ENCODE peak calls at places on chromosomes 16 and 17, in ten cellular contexts. One of them, this sample, is unnamed.

GRCh38 chr16:27464663-27465482 is 62.9 kb downstream of the IL21R start:
- DNase-seq in lower lobe of right lung: peak
- DNase-seq in activated naive CD4-positive, alpha-beta T cell: no peak
- DNase-seq in stimulated activated CD8-positive, alpha-beta memory T cell treated with anti-CD3 and anti-CD28 coated beads, Interleukin-4, amount 100 ng/mL, for 1 hour: no peak
- DNase-seq in Caki2: no peak
- DNase-seq in AG08395: no peak
- DNase-seq in A673: no peak
- DNase-seq in C1 segment of cervical spinal cord: no peak
- DNase-seq in activated gamma-delta T cell treated with anti-CD3 and anti-CD28 coated beads, Interleukin-2, amount 50 U/mL, for 16 hours: no peak
- DNase-seq in Right ventricle myocardium superior: no peak
- DNase-seq in this sample: no peak

GRCh38 chr17:6487243-6488007 is 43.2 kb downstream of the PIMREG start:
- DNase-seq in lower lobe of right lung: peak
- DNase-seq in activated naive CD4-positive, alpha-beta T cell: no peak
- DNase-seq in stimulated activated CD8-positive, alpha-beta memory T cell treated with anti-CD3 and anti-CD28 coated beads, Interleukin-4, amount 100 ng/mL, for 1 hour: no peak
- DNase-seq in Caki2: no peak
- DNase-seq in AG08395: no peak
- DNase-seq in A673: peak
- DNase-seq in C1 segment of cervical spinal cord: no peak
- DNase-seq in activated gamma-delta T cell treated with anti-CD3 and anti-CD28 coated beads, Interleukin-2, amount 50 U/mL, for 16 hours: no peak
- DNase-seq in Right ventricle myocardium superior: peak
- DNase-seq in this sample: no peak

GRCh38 chr17:72997559-72997958 is 94.9 kb downstream of the SLC39A11 start:
- DNase-seq in lower lobe of right lung: no peak
- DNase-seq in activated naive CD4-positive, alpha-beta T cell: no peak
- DNase-seq in stimulated activated CD8-positive, alpha-beta memory T cell treated with anti-CD3 and anti-CD28 coated beads, Interleukin-4, amount 100 ng/mL, for 1 hour: no peak
- DNase-seq in Caki2: no peak
- DNase-seq in AG08395: no peak
- DNase-seq in A673: no peak
- DNase-seq in C1 segment of cervical spinal cord: no peak
- DNase-seq in activated gamma-delta T cell treated with anti-CD3 and anti-CD28 coated beads, Interleukin-2, amount 50 U/mL, for 16 hours: no peak
- DNase-seq in Right ventricle myocardium superior: no peak
- DNase-seq in this sample: no peak

GRCh38 chr16:86665319-86665675 is 86.9 kb downstream of the FOXL1 start:
- DNase-seq in lower lobe of right lung: no peak
- DNase-seq in activated naive CD4-positive, alpha-beta T cell: no peak
- DNase-seq in stimulated activated CD8-positive, alpha-beta memory T cell treated with anti-CD3 and anti-CD28 coated beads, Interleukin-4, amount 100 ng/mL, for 1 hour: no peak
- DNase-seq in Caki2: peak
- DNase-seq in AG08395: peak
- DNase-seq in A673: no peak
- DNase-seq in C1 segment of cervical spinal cord: no peak
- DNase-seq in activated gamma-delta T cell treated with anti-CD3 and anti-CD28 coated beads, Interleukin-2, amount 50 U/mL, for 16 hours: no peak
- DNase-seq in Right ventricle myocardium superior: no peak
- DNase-seq in this sample: no peak

GRCh38 chr16:22977294-22977697 is 163.3 kb downstream of the HS3ST2 start:
- DNase-seq in lower lobe of right lung: no peak
- DNase-seq in activated naive CD4-positive, alpha-beta T cell: no peak
- DNase-seq in stimulated activated CD8-positive, alpha-beta memory T cell treated with anti-CD3 and anti-CD28 coated beads, Interleukin-4, amount 100 ng/mL, for 1 hour: no peak
- DNase-seq in Caki2: peak
- DNase-seq in AG08395: no peak
- DNase-seq in A673: peak
- DNase-seq in C1 segment of cervical spinal cord: no peak
- DNase-seq in activated gamma-delta T cell treated with anti-CD3 and anti-CD28 coated beads, Interleukin-2, amount 50 U/mL, for 16 hours: no peak
- DNase-seq in Right ventricle myocardium superior: no peak
- DNase-seq in this sample: no peak

GRCh38 chr16:88350922-88351321 is 31.8 kb upstream of the ZNF469 start:
- DNase-seq in lower lobe of right lung: peak
- DNase-seq in activated naive CD4-positive, alpha-beta T cell: no peak
- DNase-seq in stimulated activated CD8-positive, alpha-beta memory T cell treated with anti-CD3 and anti-CD28 coated beads, Interleukin-4, amount 100 ng/mL, for 1 hour: no peak
- DNase-seq in Caki2: no peak
- DNase-seq in AG08395: no peak
- DNase-seq in A673: no peak
- DNase-seq in C1 segment of cervical spinal cord: no peak
- DNase-seq in activated gamma-delta T cell treated with anti-CD3 and anti-CD28 coated beads, Interleukin-2, amount 50 U/mL, for 16 hours: no peak
- DNase-seq in Right ventricle myocardium superior: peak
- DNase-seq in this sample: no peak

GRCh38 chr17:47714773-47715396 is 18.2 kb upstream of the TBX21 start:
- DNase-seq in lower lobe of right lung: no peak
- DNase-seq in activated naive CD4-positive, alpha-beta T cell: no peak
- DNase-seq in stimulated activated CD8-positive, alpha-beta memory T cell treated with anti-CD3 and anti-CD28 coated beads, Interleukin-4, amount 100 ng/mL, for 1 hour: no peak
- DNase-seq in Caki2: no peak
- DNase-seq in AG08395: no peak
- DNase-seq in A673: no peak
- DNase-seq in C1 segment of cervical spinal cord: no peak
- DNase-seq in activated gamma-delta T cell treated with anti-CD3 and anti-CD28 coated beads, Interleukin-2, amount 50 U/mL, for 16 hours: no peak
- DNase-seq in Right ventricle myocardium superior: no peak
- DNase-seq in this sample: no peak

GRCh38 chr16:30112197-30113030 is 923 bp downstream of the GDPD3 start:
- DNase-seq in lower lobe of right lung: peak
- DNase-seq in activated naive CD4-positive, alpha-beta T cell: peak
- DNase-seq in stimulated activated CD8-positive, alpha-beta memory T cell treated with anti-CD3 and anti-CD28 coated beads, Interleukin-4, amount 100 ng/mL, for 1 hour: no peak
- DNase-seq in Caki2: no peak
- DNase-seq in AG08395: peak
- DNase-seq in A673: peak
- DNase-seq in C1 segment of cervical spinal cord: no peak
- DNase-seq in activated gamma-delta T cell treated with anti-CD3 and anti-CD28 coated beads, Interleukin-2, amount 50 U/mL, for 16 hours: peak
- DNase-seq in Right ventricle myocardium superior: peak
- DNase-seq in this sample: no peak